ENCODE peak calls at places on chromosome 4, in seven cellular contexts. L, W, C, X, G, O and M are unnamed samples.

GRCh38 chr4:19178835-19179234 is 1072.9 kb upstream of the SLIT2 start:
- DNase-seq in G (no peak), X (no peak), W (no peak), C (no peak), L (no peak), O (no peak), M (no peak)

GRCh38 chr4:122003335-122003734 is 51.5 kb upstream of the TRPC3 start:
- DNase-seq in W (peak; percentile 42), C (peak; percentile 54), X (peak; percentile 67), O (peak; percentile 11), G (peak; percentile 78), L (peak; percentile 58), M (peak; percentile 64)

GRCh38 chr4:127586922-127587571 is 45.7 kb upstream of the INTU start:
- DNase-seq in W (peak; percentile 38), G (peak; percentile 42), X (no peak), L (peak; percentile 41), O (no peak), C (peak; percentile 41), M (peak; percentile 49)

GRCh38 chr4:110636677-110637407 is 14.0 kb upstream of the PITX2 start:
- DNase-seq in G (no peak), C (peak; percentile 77), W (peak; percentile 57), X (peak; percentile 89), O (no peak), L (peak; percentile 72), M (no peak)

GRCh38 chr4:154421618-154422017 is 70.0 kb downstream of the DCHS2 start:
- DNase-seq in O (no peak), X (no peak), L (no peak), G (no peak), W (no peak), C (no peak), M (no peak)

GRCh38 chr4:106854970-106855369 is 181.1 kb downstream of the DKK2 start:
- DNase-seq in W (no peak), G (no peak), C (no peak), O (no peak), X (no peak), L (no peak), M (no peak)

GRCh38 chr4:80219301-80220025 is 22.2 kb downstream of the PRDM8 start:
- DNase-seq in X (no peak), O (no peak), W (no peak), L (peak; percentile 34), G (no peak), C (peak; percentile 13), M (no peak)

GRCh38 chr4:154506253-154506652 is 14.7 kb upstream of the DCHS2 start:
- DNase-seq in O (no peak), X (no peak), L (no peak), C (peak; percentile 21), W (peak; percentile 13), G (peak; percentile 29), M (peak; percentile 27)

GRCh38 chr4:3010998-3011397 is 47.6 kb downstream of the GRK4 start:
- DNase-seq in X (no peak), L (no peak), C (no peak), G (no peak), W (no peak), O (no peak), M (no peak)

GRCh38 chr4:101678180-101678579 is 112.3 kb upstream of the BANK1 start:
- DNase-seq in C (no peak), W (no peak), G (no peak), X (no peak), O (no peak), L (no peak), M (no peak)

GRCh38 chr4:152138451-152138850 is 377.6 kb upstream of the GATB start:
- DNase-seq in O (no peak), W (no peak), X (no peak), L (no peak), G (no peak), C (no peak), M (no peak)

GRCh38 chr4:54063737-54064316 is 578 bp downstream of the CHIC2 start:
- DNase-seq in G (peak; percentile 27), O (no peak), C (peak; percentile 16), W (no peak), L (peak; percentile 26), X (no peak), M (peak; percentile 24)

GRCh38 chr4:82744284-82744963 is 54.2 kb downstream of the SCD5 start:
- DNase-seq in G (no peak), W (no peak), X (no peak), O (no peak), C (no peak), L (no peak), M (no peak)
- TF ChIP-seq SP1 in G (no peak), W (no peak), X (no peak), O (no peak), C (no peak), L (no peak), M (no peak)

DNA sequence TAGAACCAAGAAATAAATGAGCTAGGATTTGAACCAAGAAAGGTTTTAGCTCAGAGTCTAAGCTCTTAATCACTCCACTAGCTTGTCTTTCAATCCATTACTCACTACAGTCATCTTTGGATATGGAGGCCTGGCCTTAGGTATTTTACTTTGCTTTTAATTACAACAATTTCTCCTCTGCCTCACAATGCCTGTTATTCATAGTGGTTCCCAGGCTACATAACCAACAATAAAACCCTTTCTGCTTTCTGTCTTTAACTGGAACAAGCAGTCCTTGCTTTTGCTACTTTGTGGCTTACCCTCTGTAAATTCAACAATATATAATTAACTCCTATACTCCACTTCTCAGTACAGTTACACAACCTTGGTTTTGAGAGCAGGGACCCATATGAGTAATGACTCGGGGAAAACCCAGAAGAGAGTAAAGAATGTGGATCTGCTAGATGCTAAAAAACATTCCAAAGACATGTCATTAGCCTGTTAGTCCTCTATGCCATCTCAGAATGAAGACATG is 94.7 kb upstream of the NAP1L5 start:
- DNase-seq in W (no peak), X (no peak), L (no peak), O (peak; percentile 16), C (no peak), G (no peak), M (peak; percentile 9)
- TF ChIP-seq SP1 in W (no peak), X (no peak), L (no peak), O (no peak), C (no peak), G (no peak), M (no peak)

GRCh38 chr4:7859350-7859749 is 80.3 kb downstream of the AFAP1 start:
- DNase-seq in X (no peak), O (no peak), C (no peak), W (no peak), G (no peak), L (no peak), M (no peak)

GRCh38 chr4:7857993-7858392 is 81.7 kb downstream of the AFAP1 start:
- DNase-seq in C (no peak), O (no peak), G (no peak), X (no peak), W (no peak), L (no peak), M (peak; percentile 85)

GRCh38 chr4:7855731-7856130 is 83.9 kb downstream of the AFAP1 start:
- DNase-seq in X (no peak), G (no peak), L (no peak), O (no peak), C (no peak), W (no peak), M (no peak)

GRCh38 chr4:7858498-7858897 is 81.2 kb downstream of the AFAP1 start:
- DNase-seq in W (no peak), G (no peak), C (no peak), X (no peak), L (no peak), O (no peak), M (no peak)

GRCh38 chr4:7857238-7857701 is 82.4 kb downstream of the AFAP1 start:
- DNase-seq in O (no peak), X (no peak), L (no peak), G (no peak), C (no peak), W (no peak), M (no peak)
- TF ChIP-seq SP1 in O (no peak), X (no peak), L (no peak), G (no peak), C (no peak), W (no peak), M (no peak)

GRCh38 chr4:23333946-23334878 is 555.6 kb downstream of the PPARGC1A start:
- DNase-seq in G (peak; percentile 13), O (peak; percentile 39), L (peak; percentile 14), X (no peak), C (peak; percentile 3), W (no peak), M (no peak)
- TF ChIP-seq SP1 in G (no peak), O (no peak), L (no peak), X (no peak), C (no peak), W (no peak), M (no peak)